ENCODE peak calls at places on chromosome 10, in eight cellular contexts. L is Peyer's patch, M is suprapubic skin, Q is tibial nerve, O is transverse colon, P is A549, Z is IMR-90, A is HCT116. X is an unnamed sample. For H3K4me1, the result is how much of the 10 kb centered on the place peaks cover.

GRCh38 chr10:90937645-90938258 is 16.9 kb upstream of the ANKRD1 start:
- DNase-seq in L (no peak), M (no peak), Q (no peak), O (no peak), P (no peak), Z (no peak), A (no peak), X (no peak)

GRCh38 chr10:61283489-61284221 is 169.5 kb downstream of the TMEM26 start:
- DNase-seq in L (no peak), M (no peak), Q (no peak), O (no peak), P (no peak), Z (no peak), A (no peak), X (no peak)

GRCh38 chr10:126199221-126199998 is 188.9 kb downstream of the ADAM12 start:
- DNase-seq in L (no peak), M (no peak), Q (no peak), O (no peak), P (peak), Z (peak), A (peak), X (no peak)

GRCh38 chr10:118383699-118384098 is 41.6 kb upstream of the FAM204A start:
- DNase-seq in L (no peak), M (no peak), Q (no peak), O (no peak), P (no peak), Z (no peak), A (no peak), X (no peak)

GRCh38 chr10:16856567-16856966 is 39.3 kb upstream of the RSU1 start:
- DNase-seq in L (no peak), M (no peak), Q (no peak), O (no peak), P (no peak), Z (no peak), A (no peak), X (no peak)

GRCh38 chr10:69456880-69457693 is 5.8 kb downstream of the TSPAN15 start:
- DNase-seq in L (no peak), M (no peak), Q (no peak), O (no peak), P (no peak), Z (no peak), A (no peak), X (no peak)

GRCh38 chr10:111872591-111872990 is 311.0 kb downstream of the GPAM start:
- DNase-seq in L (no peak), M (no peak), Q (no peak), O (no peak), P (no peak), Z (no peak), A (no peak), X (no peak)

GRCh38 chr10:15784237-15784636 is 64.5 kb upstream of the ITGA8 start:
- DNase-seq in L (no peak), M (no peak), Q (no peak), O (no peak), P (no peak), Z (no peak), A (no peak), X (no peak)

GRCh38 chr10:33258951-33259350 is 75.5 kb downstream of the NRP1 start:
- DNase-seq in L (no peak), M (no peak), Q (no peak), O (no peak), P (peak), Z (peak), A (no peak), X (no peak)

GRCh38 chr10:89426230-89426868 is 12.0 kb downstream of the IFIT5 start:
- DNase-seq in L (peak), M (no peak), Q (peak), O (no peak), P (peak), Z (peak), A (no peak), X (no peak)

GRCh38 chr10:64175271-64175962 is 654.2 kb downstream of the REEP3 start:
- DNase-seq in L (no peak), M (no peak), Q (no peak), O (no peak), P (no peak), Z (no peak), A (no peak), X (no peak)

GRCh38 chr10:118811675-118812392 is 57.1 kb upstream of the CACUL1 start:
- DNase-seq in L (no peak), M (no peak), Q (no peak), O (no peak), P (no peak), Z (no peak), A (no peak), X (no peak)

GRCh38 chr10:80289451-80290287 is at the start of gene MAT1A:
- DNase-seq in L (no peak), M (no peak), Q (no peak), O (peak), P (peak), Z (peak), A (peak), X (no peak)

GRCh38 chr10:61701055-61701705 is 38.5 kb downstream of the CABCOCO1 start:
- DNase-seq in L (no peak), M (no peak), Q (no peak), O (no peak), P (no peak), Z (peak), A (no peak), X (no peak)

GRCh38 chr10:35876248-35876647 is 234.2 kb upstream of the FZD8 start:
- DNase-seq in L (no peak), M (no peak), Q (no peak), O (no peak), P (peak), Z (peak), A (no peak), X (no peak)

GRCh38 chr10:132849546-132850031 is 63.6 kb upstream of the NKX6-2 start:
- DNase-seq in L (peak), M (peak), Q (no peak), O (no peak), P (no peak), Z (no peak), A (no peak), X (no peak)

GRCh38 chr10:76172020-76172419 is 740.6 kb downstream of the LRMDA start:
- DNase-seq in L (no peak), M (no peak), Q (no peak), O (no peak), P (no peak), Z (no peak), A (no peak), X (no peak)
- TF ChIP-seq CTCF in L (no peak), M (no peak), Q (no peak), O (no peak), P (no peak), Z (no peak), A (no peak), X (no peak)

GRCh38 chr10:79176949-79177602 is 108.3 kb downstream of the ZMIZ1 start:
- DNase-seq in L (no peak), M (no peak), Q (no peak), O (no peak), P (no peak), Z (peak), A (no peak), X (peak)
- H3K4me1 ChIP-seq in L (under half), M (half or more), Q (under half), O (under half), P (half or more), Z (half or more), A (under half), X (half or more)

DNA sequence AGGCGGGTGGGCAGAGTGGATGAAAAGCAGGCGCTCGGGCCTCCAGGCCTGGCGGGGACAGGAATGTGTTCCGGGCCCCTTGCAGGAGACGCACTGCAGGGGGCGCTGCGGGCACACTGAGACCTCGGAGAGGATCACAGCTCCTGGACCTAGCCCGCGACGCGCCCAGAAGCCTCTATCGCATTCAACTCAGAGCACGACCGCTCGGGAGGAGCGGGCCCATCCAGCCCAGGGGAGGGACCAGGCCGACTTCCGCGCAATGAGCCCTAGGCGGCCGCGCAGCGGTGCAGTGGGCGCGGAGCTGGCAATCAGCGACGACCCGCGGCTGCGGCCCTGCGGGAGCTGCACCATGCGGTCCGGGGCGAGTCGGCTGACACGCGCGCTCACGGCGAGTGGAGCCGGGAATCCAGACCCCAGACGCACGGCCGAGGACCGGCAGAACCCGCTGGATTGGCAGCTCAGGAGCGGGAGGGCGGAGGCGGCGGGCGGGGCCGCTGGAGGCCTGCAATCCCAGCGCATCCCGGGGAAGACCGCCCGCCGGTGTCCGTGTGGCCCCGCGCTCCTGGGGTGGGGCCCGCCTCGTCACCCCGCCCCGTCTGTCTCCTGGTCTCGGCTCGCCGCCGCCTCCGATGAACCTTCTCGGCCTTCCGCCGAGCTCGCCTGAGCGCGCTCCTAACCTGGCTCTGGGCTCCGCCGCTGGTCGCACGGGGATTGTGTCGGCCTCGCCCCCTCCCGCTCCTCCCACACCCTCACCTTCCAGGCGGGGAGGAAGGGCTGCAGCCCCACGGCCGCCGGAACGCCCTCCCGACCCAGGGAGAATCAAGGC is 33.5 kb upstream of the GRID1 start:
- DNase-seq in L (peak), M (peak), Q (peak), O (peak), P (peak), Z (peak), A (peak), X (peak)
- TF ChIP-seq POLR2A in L (peak), M (no peak), Q (no peak), O (peak), P (peak), Z (peak), A (peak), X (no peak)

GRCh38 chr10:50572017-50572491 is 51.7 kb downstream of the SGMS1 start:
- DNase-seq in L (no peak), M (no peak), Q (no peak), O (no peak), P (no peak), Z (no peak), A (no peak), X (no peak)

GRCh38 chr10:50575477-50576244 is 48.1 kb downstream of the SGMS1 start:
- DNase-seq in L (no peak), M (no peak), Q (no peak), O (no peak), P (no peak), Z (no peak), A (no peak), X (no peak)

GRCh38 chr10:50574932-50575331 is 48.8 kb downstream of the SGMS1 start:
- DNase-seq in L (no peak), M (no peak), Q (no peak), O (no peak), P (no peak), Z (no peak), A (no peak), X (no peak)

GRCh38 chr10:50576245-50576815 is 47.4 kb downstream of the SGMS1 start:
- DNase-seq in L (no peak), M (no peak), Q (no peak), O (no peak), P (no peak), Z (peak), A (no peak), X (no peak)

GRCh38 chr10:50574305-50574704 is 49.5 kb downstream of the SGMS1 start:
- DNase-seq in L (no peak), M (no peak), Q (no peak), O (no peak), P (no peak), Z (no peak), A (no peak), X (no peak)
- TF ChIP-seq CTCF in L (peak), M (no peak), Q (no peak), O (no peak), P (no peak), Z (peak), A (peak), X (no peak)

GRCh38 chr10:5970066-5970465 is 7.3 kb downstream of the IL15RA start:
- DNase-seq in L (no peak), M (no peak), Q (no peak), O (no peak), P (no peak), Z (no peak), A (no peak), X (no peak)
- H3K4me1 ChIP-seq in L (under half), M (under half), Q (under half), O (under half), P (under half), Z (under half), A (under half), X (under half)

GRCh38 chr10:42781893-42782445 is 626 bp upstream of the BMS1 start:
- DNase-seq in L (peak), M (no peak), Q (no peak), O (peak), P (peak), Z (no peak), A (no peak), X (no peak)

GRCh38 chr10:42780456-42780855 is 2.1 kb upstream of the BMS1 start:
- DNase-seq in L (no peak), M (no peak), Q (no peak), O (no peak), P (no peak), Z (no peak), A (no peak), X (no peak)

GRCh38 chr10:42783181-42783549 is 570 bp downstream of the BMS1 start:
- DNase-seq in L (peak), M (no peak), Q (no peak), O (peak), P (peak), Z (peak), A (no peak), X (no peak)

GRCh38 chr10:42785759-42786158 is 3.2 kb downstream of the BMS1 start:
- DNase-seq in L (no peak), M (no peak), Q (no peak), O (no peak), P (no peak), Z (no peak), A (no peak), X (no peak)

GRCh38 chr10:42782446-42783180 is at the start of gene BMS1:
- DNase-seq in L (peak), M (peak), Q (peak), O (peak), P (peak), Z (peak), A (peak), X (peak)
- TF ChIP-seq POLR2A in L (peak), M (no peak), Q (peak), O (peak), P (peak), Z (peak), A (peak), X (no peak)

DNA sequence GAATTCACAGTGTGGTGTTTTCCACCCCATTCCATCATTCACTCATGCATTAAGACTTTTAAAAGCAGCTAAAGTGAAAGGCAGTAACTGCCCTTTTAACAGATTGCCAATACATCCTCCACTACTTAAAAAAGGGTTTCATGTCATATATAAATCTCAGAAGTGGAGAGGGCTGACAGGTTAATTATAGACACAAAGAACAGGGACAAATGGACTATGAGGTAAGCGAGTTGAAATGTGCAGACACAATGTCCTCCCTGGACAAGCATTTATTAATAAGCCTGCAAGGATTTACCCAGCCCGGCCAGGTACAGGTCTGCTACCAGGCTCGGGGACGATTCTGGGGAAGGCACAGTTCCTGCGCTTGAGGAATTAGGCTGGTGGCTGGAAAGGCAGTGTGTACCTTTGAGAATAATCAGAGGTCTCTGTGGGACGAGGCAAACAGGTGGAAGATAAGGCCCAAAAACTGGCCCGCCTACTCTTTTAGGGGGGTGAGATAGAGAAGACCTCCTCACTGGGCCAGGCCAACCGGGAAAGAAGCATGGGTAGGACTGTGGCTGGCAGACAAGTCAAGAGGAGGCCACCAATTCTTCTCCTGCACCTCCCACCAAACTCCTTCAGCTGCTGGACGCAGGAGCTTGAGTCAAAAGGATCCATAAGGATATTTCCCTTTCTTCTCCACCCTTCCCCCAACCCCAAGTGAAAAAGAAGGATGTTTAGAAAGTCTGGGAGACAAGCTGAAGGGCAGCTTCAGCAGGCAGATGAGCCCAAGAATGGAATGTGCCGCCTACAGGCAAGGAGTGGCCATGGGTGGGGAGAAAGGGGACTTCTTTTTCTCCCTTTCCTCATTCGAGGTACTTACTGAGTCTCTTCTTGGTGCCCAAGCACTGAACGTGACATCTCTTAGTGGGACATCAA is 1.5 kb downstream of the PDLIM1 start:
- DNase-seq in L (peak), M (no peak), Q (no peak), O (peak), P (peak), Z (no peak), A (no peak), X (peak)
- TF ChIP-seq CTCF in L (peak), M (no peak), Q (no peak), O (peak), P (peak), Z (peak), A (peak), X (peak)

GRCh38 chr10:107476408-107476807 is 311.9 kb upstream of the SORCS1 start:
- DNase-seq in L (no peak), M (no peak), Q (no peak), O (no peak), P (no peak), Z (no peak), A (no peak), X (no peak)
- H3K4me1 ChIP-seq in L (under half), M (under half), Q (under half), O (under half), P (under half), Z (under half), A (under half), X (under half)

GRCh38 chr10:100364735-100365391 is 17.8 kb downstream of the SCD start:
- DNase-seq in L (peak), M (peak), Q (peak), O (peak), P (peak), Z (peak), A (peak), X (peak)
- TF ChIP-seq POLR2A in L (no peak), M (no peak), Q (no peak), O (peak), P (no peak), Z (no peak), A (no peak), X (no peak)

GRCh38 chr10:128476845-128477244 is 350.6 kb upstream of the MKI67 start:
- DNase-seq in L (no peak), M (no peak), Q (no peak), O (no peak), P (no peak), Z (no peak), A (no peak), X (no peak)

GRCh38 chr10:128474571-128474970 is 348.3 kb upstream of the MKI67 start:
- DNase-seq in L (no peak), M (no peak), Q (no peak), O (no peak), P (no peak), Z (no peak), A (no peak), X (no peak)

GRCh38 chr10:128472196-128472595 is 346.0 kb upstream of the MKI67 start:
- DNase-seq in L (no peak), M (no peak), Q (no peak), O (no peak), P (no peak), Z (no peak), A (no peak), X (no peak)

GRCh38 chr10:128473396-128473795 is 347.2 kb upstream of the MKI67 start:
- DNase-seq in L (no peak), M (no peak), Q (no peak), O (no peak), P (no peak), Z (no peak), A (no peak), X (no peak)

GRCh38 chr10:128475686-128476410 is 349.6 kb upstream of the MKI67 start:
- DNase-seq in L (no peak), M (no peak), Q (no peak), O (no peak), P (no peak), Z (no peak), A (no peak), X (no peak)
- TF ChIP-seq CTCF in L (no peak), M (no peak), Q (no peak), O (no peak), P (no peak), Z (no peak), A (no peak), X (no peak)

X was measured in heart left ventricle.